ENCODE peak calls at places on chromosome X, in four cellular contexts. K is pancreas, Z is right lobe of liver, L is PC-3. Y is an unnamed sample. For H3K36me3, the result is how much of the 10 kb centered on the place peaks cover.

GRCh38 chrX:10110984-10111363 is 45.8 kb upstream of the CLCN4 start:
- DNase-seq in K (no peak), Z (no peak), L (no peak), Y (no peak)

GRCh38 chrX:137430301-137430700 is 135.6 kb upstream of the ZIC3 start:
- DNase-seq in K (no peak), Z (no peak), L (no peak), Y (no peak)

GRCh38 chrX:149512225-149512885 is 7.2 kb upstream of the IDS start:
- DNase-seq in K (peak), Z (peak), L (peak), Y (peak)

GRCh38 chrX:130083656-130084382 is 26.5 kb downstream of the ELF4 start:
- DNase-seq in K (no peak), Z (no peak), L (no peak), Y (peak)

GRCh38 chrX:16774746-16775145 is 11.5 kb upstream of the TXLNG start:
- DNase-seq in K (no peak), Z (no peak), L (no peak), Y (no peak)

GRCh38 chrX:16462912-16463311 is 187.0 kb upstream of the S100G start:
- DNase-seq in K (no peak), Z (no peak), L (no peak), Y (no peak)

GRCh38 chrX:17291998-17292658 is 82.9 kb upstream of the NHS start:
- DNase-seq in K (no peak), Z (no peak), L (no peak), Y (no peak)

GRCh38 chrX:146863566-146863965 is 49.0 kb upstream of the CXorf51A start:
- DNase-seq in K (no peak), Z (no peak), L (peak), Y (no peak)

GRCh38 chrX:23752740-23753435 is 9.8 kb upstream of the ACOT9 start:
- DNase-seq in K (no peak), Z (no peak), L (peak), Y (no peak)

GRCh38 chrX:42941671-42942070 is 163.7 kb upstream of the PPP1R2C start:
- DNase-seq in K (no peak), Z (no peak), L (no peak), Y (no peak)

GRCh38 chrX:68876731-68877130 is 47.9 kb downstream of the EFNB1 start:
- DNase-seq in K (no peak), Z (no peak), L (no peak), Y (no peak)

GRCh38 chrX:68881911-68882310 is 53.1 kb downstream of the EFNB1 start:
- DNase-seq in K (no peak), Z (no peak), L (no peak), Y (no peak)

GRCh38 chrX:68877606-68878005 is 48.8 kb downstream of the EFNB1 start:
- DNase-seq in K (no peak), Z (no peak), L (no peak), Y (no peak)

GRCh38 chrX:68880846-68881513 is 52.2 kb downstream of the EFNB1 start:
- DNase-seq in K (no peak), Z (no peak), L (no peak), Y (no peak)

DNA sequence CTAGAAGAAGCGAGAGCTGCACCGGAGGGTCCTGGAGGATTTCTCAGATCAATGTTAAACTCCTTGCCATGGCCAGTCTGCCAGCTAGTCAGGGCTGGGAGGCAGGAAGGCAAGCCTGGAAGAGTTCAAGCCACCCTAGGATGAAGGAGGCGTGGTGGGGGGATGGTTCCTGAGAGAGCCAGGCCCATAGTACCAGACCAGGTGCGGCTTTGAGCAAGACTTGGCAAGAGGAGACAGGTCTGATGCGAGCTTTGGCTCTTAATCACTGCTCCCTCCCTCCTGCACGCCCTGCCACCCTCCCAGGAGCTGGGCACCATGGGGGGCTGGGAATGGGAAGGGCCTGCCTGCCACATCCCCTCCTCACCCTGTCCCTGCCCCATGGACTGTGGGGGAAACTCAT is 50.2 kb downstream of the EFNB1 start:
- DNase-seq in K (no peak), Z (no peak), L (no peak), Y (no peak)
- H3K27ac ChIP-seq in K (no peak), Z (no peak), L (no peak), Y (no peak)

GRCh38 chrX:133741303-133741702 is 244.1 kb downstream of the GPC3 start:
- DNase-seq in K (no peak), Z (no peak), L (no peak), Y (no peak)

GRCh38 chrX:133742602-133743305 is 242.6 kb downstream of the GPC3 start:
- DNase-seq in K (no peak), Z (no peak), L (no peak), Y (no peak)

GRCh38 chrX:133746593-133746992 is 238.8 kb downstream of the GPC3 start:
- DNase-seq in K (no peak), Z (no peak), L (no peak), Y (no peak)

GRCh38 chrX:133749370-133749769 is 236.0 kb downstream of the GPC3 start:
- DNase-seq in K (no peak), Z (no peak), L (no peak), Y (no peak)

DNA sequence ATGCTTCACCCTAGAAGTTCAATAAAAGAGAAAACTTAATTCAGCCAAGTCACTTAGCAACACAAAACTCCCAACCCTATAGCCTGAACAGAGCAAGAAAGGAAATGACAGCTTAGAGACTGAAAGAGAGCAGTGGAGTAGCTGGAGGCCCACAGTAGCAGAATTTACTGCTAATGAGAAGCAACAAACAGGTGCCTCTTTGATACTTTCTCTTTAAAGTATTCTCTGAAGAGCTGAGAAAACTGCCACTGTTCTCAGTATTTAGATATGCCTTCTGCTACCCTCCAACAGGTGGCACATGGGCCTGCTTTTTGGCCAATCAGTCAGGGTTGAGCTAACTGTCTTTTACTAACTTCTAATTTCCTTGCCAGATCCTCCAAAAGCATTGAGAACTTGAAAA is 240.0 kb downstream of the GPC3 start:
- DNase-seq in K (no peak), Z (no peak), L (no peak), Y (no peak)
- TF ChIP-seq CTCF in K (no peak), Z (no peak), L (peak), Y (no peak)

DNA sequence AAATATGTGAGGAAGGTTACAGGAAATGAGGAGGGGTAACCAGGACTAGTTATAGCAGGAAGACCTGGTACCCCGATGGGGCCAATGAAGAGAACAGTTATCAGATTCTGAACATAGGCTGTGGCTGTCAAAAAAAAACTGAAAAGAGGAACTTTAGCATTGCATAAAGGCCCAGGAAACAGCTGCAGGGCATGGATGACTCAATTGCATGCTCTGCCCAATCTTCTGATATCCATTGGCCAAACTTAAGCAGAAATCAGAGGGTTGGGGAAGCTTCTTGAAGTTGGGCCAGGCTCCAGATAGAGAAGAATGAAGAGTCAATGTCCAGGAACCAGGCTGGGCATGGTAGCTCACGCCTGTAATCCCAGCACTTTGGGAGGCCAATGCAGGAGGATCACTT is 1222.4 kb upstream of the PRKX start:
- DNase-seq in K (no peak), Z (no peak), L (peak), Y (no peak)
- H3K36me3 ChIP-seq in K (under half), Z (under half), L (under half), Y (under half)

DNA sequence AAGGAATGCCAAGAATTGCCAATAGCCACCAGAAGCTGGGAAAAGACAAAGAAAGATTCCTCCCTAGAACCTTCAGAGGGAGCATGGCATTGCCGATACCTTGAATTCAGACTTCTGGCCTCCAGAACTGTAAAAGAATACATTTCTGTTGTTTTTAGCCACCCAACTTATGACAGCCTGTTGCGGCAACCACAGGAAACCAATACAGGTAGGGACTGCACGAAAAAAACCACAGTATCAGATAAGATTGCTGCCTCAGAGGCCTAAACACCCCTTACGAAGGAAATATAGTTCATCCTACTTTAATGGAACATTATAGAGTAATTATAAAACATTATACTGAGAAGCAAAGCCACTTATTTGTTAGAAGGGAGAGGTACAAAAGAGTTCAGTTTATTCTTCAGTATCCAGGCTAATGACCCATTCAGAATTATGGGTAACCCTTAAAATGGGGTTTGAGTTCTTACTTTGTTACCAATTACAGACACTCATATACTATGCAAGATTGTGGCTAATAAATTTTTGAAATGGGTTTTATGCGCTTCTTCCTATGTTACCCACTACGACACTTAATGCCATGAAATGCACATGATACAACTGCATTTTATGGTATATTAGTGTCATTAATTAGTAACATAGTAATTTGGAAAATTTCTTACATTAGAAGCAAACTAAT is 37.4 kb upstream of the SMIM10L2A start:
- DNase-seq in K (no peak), Z (no peak), L (no peak), Y (no peak)
- H3K27ac ChIP-seq in K (no peak), Z (no peak), L (no peak), Y (no peak)

GRCh38 chrX:97026406-97026805 is 142.7 kb downstream of the RPA4 start:
- DNase-seq in K (no peak), Z (no peak), L (peak), Y (no peak)
- TF ChIP-seq CTCF in K (no peak), Z (no peak), L (peak), Y (no peak)

DNA sequence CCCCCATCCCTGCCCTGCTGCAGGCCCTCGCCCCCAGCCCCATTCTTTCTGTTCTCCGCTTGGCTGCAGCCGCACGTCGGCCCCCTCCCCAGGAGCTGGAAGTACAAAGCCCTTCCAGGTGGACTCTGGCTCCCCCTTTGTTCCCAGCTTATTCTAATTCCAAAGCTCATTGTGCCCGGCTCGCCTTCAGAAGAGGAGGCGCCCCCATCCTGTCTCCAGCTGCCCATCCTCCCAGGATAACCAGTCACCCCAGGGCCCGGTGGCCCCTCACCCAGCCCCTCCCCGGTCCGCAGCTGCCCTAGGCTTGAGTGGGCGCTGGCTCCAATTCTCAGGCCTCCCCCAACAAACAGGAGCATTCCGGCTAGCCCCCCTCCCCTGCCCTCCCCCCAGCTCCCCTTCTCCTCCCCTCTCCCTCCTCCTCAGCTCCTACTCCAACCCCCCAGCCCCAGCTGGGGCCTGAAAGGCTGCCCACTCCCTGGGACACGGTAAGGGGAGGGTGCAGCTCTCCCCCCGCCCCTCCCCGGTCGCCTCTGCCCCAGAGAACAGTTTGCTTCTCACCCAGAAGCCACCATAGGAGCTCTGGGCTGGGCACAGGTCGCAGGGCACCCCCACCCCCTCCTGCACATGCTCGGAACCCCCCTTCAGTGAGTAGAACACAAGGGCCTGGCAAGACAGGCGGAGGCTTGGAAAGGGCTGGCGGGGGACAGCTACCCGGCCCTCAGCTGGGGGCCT is 3.1 kb upstream of the SLC6A8 start:
- DNase-seq in K (peak), Z (no peak), L (no peak), Y (no peak)
- H3K36me3 ChIP-seq in K (under half), Z (under half), L (under half), Y (under half)

GRCh38 chrX:39805825-39806224 is 291.9 kb downstream of the BCOR start:
- DNase-seq in K (no peak), Z (no peak), L (no peak), Y (no peak)

GRCh38 chrX:39810901-39811300 is 286.9 kb downstream of the BCOR start:
- DNase-seq in K (no peak), Z (no peak), L (no peak), Y (no peak)

GRCh38 chrX:39809326-39809725 is 288.4 kb downstream of the BCOR start:
- DNase-seq in K (no peak), Z (no peak), L (peak), Y (no peak)

GRCh38 chrX:39811391-39811790 is 286.4 kb downstream of the BCOR start:
- DNase-seq in K (peak), Z (no peak), L (no peak), Y (no peak)

GRCh38 chrX:39808471-39808917 is 289.3 kb downstream of the BCOR start:
- DNase-seq in K (no peak), Z (no peak), L (peak), Y (no peak)
- H3K27ac ChIP-seq in K (no peak), Z (no peak), L (peak), Y (no peak)